ENCODE peak calls at places on chromosomes 12 and 14, in six cellular contexts. R is IMR-90, P is neuronal stem cell, O is H1, J is mesendoderm, C is H9. X is an unnamed sample.

GRCh38 chr14:102316048-102316745 is 3.3 kb upstream of the ZNF839 start:
- DNase-seq in C (no peak), J (no peak), R (peak; percentile 75), O (no peak), P (no peak), X (peak; percentile 87)

GRCh38 chr12:46660276-46660675 is 165.5 kb downstream of the SLC38A4 start:
- DNase-seq in O (no peak), P (no peak), J (no peak), C (no peak), R (peak; percentile 30), X (peak; percentile 43)

GRCh38 chr12:104407922-104408321 is 48.8 kb upstream of the CHST11 start:
- DNase-seq in C (no peak), J (peak; percentile 30), O (no peak), P (no peak), R (no peak), X (peak; percentile 6)

GRCh38 chr14:57299511-57299910 is 30.7 kb downstream of the AP5M1 start:
- DNase-seq in O (no peak), C (no peak), J (no peak), P (no peak), R (no peak), X (no peak)

GRCh38 chr12:86513206-86513605 is 257.0 kb upstream of the MGAT4C start:
- DNase-seq in C (no peak), R (no peak), O (no peak), P (no peak), J (no peak), X (peak; percentile 4)

GRCh38 chr12:26493656-26494055 is 298.3 kb downstream of the SSPN start:
- DNase-seq in J (no peak), O (no peak), P (no peak), C (no peak), R (no peak), X (no peak)

GRCh38 chr12:43352001-43352400 is 200.0 kb downstream of the ADAMTS20 start:
- DNase-seq in O (no peak), P (no peak), J (no peak), R (no peak), C (no peak), X (no peak)

GRCh38 chr12:28253175-28253641 is 63.0 kb downstream of the CCDC91 start:
- DNase-seq in C (no peak), O (no peak), R (peak; percentile 43), J (no peak), P (no peak), X (no peak)

GRCh38 chr12:67364228-67364627 is 95.1 kb downstream of the CAND1 start:
- DNase-seq in J (peak; percentile 92), C (no peak), P (no peak), R (no peak), O (no peak), X (no peak)

GRCh38 chr14:97948841-97949240 is 1151.7 kb downstream of the VRK1 start:
- DNase-seq in P (no peak), C (no peak), J (peak; percentile 4), O (no peak), R (no peak), X (no peak)

GRCh38 chr12:98127336-98127679 is 388.1 kb upstream of the TMPO start:
- DNase-seq in J (peak; percentile 46), P (no peak), O (no peak), C (peak; percentile 35), R (no peak), X (no peak)

GRCh38 chr14:94474581-94475031 is 1.4 kb downstream of the SERPINA9 start:
- DNase-seq in C (peak; percentile 46), P (no peak), J (peak; percentile 92), O (no peak), R (peak; percentile 25), X (no peak)

GRCh38 chr12:76720068-76720467 is 43.8 kb upstream of the ZDHHC17 start:
- DNase-seq in J (peak; percentile 80), R (peak; percentile 73), P (no peak), O (no peak), C (no peak), X (no peak)

GRCh38 chr12:10113085-10113484 is 14.3 kb upstream of the CLEC1A start:
- DNase-seq in C (no peak), O (no peak), R (peak; percentile 43), J (no peak), P (no peak), X (no peak)

GRCh38 chr14:96255501-96256366 is at the start of gene BDKRB1:
- DNase-seq in O (no peak), R (peak; percentile 96), P (no peak), C (no peak), J (no peak), X (peak; percentile 92)

GRCh38 chr12:69633061-69633460 is 22.4 kb upstream of the LRRC10 start:
- DNase-seq in C (no peak), P (no peak), R (no peak), J (peak; percentile 51), O (no peak), X (no peak)

GRCh38 chr14:103819503-103820307 is 27.7 kb downstream of the PPP1R13B start:
- DNase-seq in R (no peak), O (peak; percentile 52), C (peak; percentile 77), P (peak; percentile 5), J (peak; percentile 70), X (peak; percentile 11)

GRCh38 chr14:100874411-100875091 is 29.0 kb downstream of the RTL1 start:
- DNase-seq in R (no peak), J (no peak), P (no peak), O (no peak), C (no peak), X (no peak)

GRCh38 chr12:47717443-47718193 is 7.7 kb downstream of the ENDOU start:
- DNase-seq in R (peak; percentile 85), J (peak; percentile 93), C (peak; percentile 94), O (peak; percentile 90), P (peak; percentile 68), X (peak; percentile 88)

GRCh38 chr14:99601301-99601945 is 2.6 kb downstream of the CCDC85C start:
- DNase-seq in J (no peak), C (no peak), O (no peak), R (peak; percentile 65), P (no peak), X (no peak)

GRCh38 chr14:50790568-50790967 is 40.4 kb downstream of the NIN start:
- DNase-seq in C (no peak), O (no peak), R (peak; percentile 70), J (no peak), P (no peak), X (peak; percentile 26)

GRCh38 chr12:131112690-131113290 is 159.1 kb downstream of the ADGRD1 start:
- DNase-seq in R (no peak), P (no peak), O (no peak), J (no peak), C (no peak), X (no peak)

DNA sequence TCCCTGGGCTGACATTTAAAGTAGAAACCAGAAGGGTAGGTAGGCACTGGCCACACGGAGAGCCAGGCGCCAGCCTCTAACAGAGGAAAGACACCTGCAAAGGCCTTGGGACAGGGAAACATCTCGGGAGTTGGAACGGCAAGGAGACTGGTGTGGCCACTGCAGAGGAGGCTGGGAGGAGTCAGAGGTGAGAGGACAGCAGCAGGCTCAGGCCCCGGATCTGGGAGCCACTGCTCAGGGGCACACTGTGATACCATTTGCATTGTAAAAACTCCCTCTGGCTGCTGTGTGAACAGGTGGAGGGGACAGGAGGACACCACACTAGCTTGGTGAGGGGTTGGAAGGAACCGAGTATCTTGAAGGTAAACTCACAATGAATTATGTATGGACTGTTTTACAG is 2.7 kb downstream of the ANHX start:
- DNase-seq in J (no peak), P (no peak), R (no peak), O (no peak), C (no peak), X (no peak)
- H2BK15ac ChIP-seq in J (no peak overlapping the region), P (no peak overlapping the region), R (no peak overlapping the region), O (no peak overlapping the region), C (no peak overlapping the region), X (no peak overlapping the region)

GRCh38 chr12:50058743-50059312 is 1.4 kb downstream of the ASIC1 start:
- DNase-seq in C (no peak), R (no peak), P (no peak), J (no peak), O (no peak), X (no peak)

GRCh38 chr12:50061172-50061571 is 3.8 kb downstream of the ASIC1 start:
- DNase-seq in C (no peak), R (no peak), J (no peak), P (no peak), O (no peak), X (no peak)

GRCh38 chr12:50059440-50060119 is 2.2 kb downstream of the ASIC1 start:
- DNase-seq in O (no peak), R (peak; percentile 39), J (no peak), P (no peak), C (no peak), X (no peak)

GRCh38 chr12:50057896-50058670 is 687 bp downstream of the ASIC1 start:
- DNase-seq in C (peak; percentile 29), P (no peak), J (no peak), R (no peak), O (peak; percentile 46), X (no peak)

DNA sequence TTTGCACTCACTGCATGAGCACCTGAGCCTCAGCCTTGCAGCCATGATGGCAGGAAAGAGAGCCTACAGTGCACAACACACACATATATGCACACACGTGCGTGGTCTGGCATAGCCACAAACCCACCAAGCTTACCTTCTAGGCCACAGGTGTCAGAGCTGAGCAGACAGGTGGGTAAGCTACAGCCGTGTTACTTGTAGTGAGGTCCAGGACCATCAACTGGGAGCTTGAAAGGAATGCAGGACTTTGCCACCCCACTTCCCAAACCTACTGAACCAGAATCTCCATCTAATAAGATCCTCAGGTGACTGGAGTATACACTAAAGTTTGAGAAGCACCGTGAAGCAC is 2.7 kb downstream of the ASIC1 start:
- DNase-seq in J (no peak), O (no peak), P (no peak), R (no peak), C (no peak), X (no peak)
- H2BK15ac ChIP-seq in J (no peak overlapping the region), O (no peak overlapping the region), P (no peak overlapping the region), R (no peak overlapping the region), C (no peak overlapping the region), X (no peak overlapping the region)

GRCh38 chr14:53927171-53927570 is 29.5 kb downstream of the BMP4 start:
- DNase-seq in J (peak; percentile 87), P (no peak), O (no peak), C (no peak), R (peak; percentile 72), X (peak; percentile 70)
- H2BK15ac ChIP-seq in J (no peak overlapping the region), P (no peak overlapping the region), O (no peak overlapping the region), C (no peak overlapping the region), R (peak overlapping the region; percentile 6), X (no peak overlapping the region)

DNA sequence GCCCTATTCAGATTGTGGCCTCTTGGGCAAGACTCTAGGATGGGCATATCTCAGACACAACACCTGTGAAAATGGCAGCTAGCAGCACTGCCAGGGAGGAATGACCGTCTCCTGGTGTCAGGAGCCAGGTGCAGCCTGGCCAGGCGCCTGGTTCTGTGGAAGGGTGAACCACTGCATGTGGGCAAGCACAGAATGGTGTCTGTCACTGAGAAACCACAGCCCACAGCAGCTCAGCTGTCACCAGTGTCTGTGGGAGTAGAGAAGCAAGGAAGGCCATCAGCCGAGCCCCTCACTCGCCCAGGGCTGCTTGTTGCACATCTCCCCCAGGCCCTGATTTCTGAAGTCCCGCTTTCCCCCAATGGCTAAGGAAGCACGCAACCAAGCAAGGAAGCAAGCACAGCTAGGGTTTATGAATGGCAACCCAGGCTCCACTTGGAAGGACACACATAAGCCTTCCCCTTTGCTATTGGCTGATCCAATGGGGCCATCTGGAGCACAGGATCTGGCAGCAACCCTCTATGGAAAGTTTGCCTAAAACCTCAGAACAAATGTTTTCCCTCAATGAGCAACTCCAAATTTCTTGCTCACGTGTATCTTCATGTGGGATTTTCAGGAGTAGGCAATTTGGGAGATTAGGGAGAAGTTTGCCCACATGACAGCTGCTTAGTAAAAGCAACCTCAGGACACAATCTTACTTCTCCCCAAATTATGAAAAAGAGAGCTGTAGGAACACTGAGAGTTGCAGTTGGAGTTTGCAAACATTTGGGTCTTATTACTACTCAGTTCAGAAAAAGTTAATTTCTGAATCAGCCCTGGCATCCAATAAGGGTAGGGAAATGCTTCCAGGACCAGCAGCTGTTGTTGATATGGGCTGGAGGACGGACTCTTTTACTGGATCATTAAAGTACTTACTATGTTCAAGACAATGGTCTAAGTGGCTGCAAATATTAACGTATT is 44.7 kb downstream of the GPHB5 start:
- DNase-seq in J (no peak), R (no peak), O (no peak), C (no peak), P (no peak), X (no peak)
- H2BK15ac ChIP-seq in J (no peak overlapping the region), R (no peak overlapping the region), O (no peak overlapping the region), C (no peak overlapping the region), P (peak overlapping the region; percentile 25), X (no peak overlapping the region)